ENCODE peak calls at places on chromosomes 4 and X, in six cellular contexts. W is caudate nucleus; A is fibroblast of mammary gland; E is M059J; Z is stimulated activated CD4-positive, alpha-beta T cell treated with anti-CD3 and anti-CD28 coated beads, Interleukin-1b, Interleukin-23, amount 100 ng/mL, for 1 hour; Y is fibroblast of villous mesenchyme. K is an unnamed sample.

GRCh38 chr4:40848251-40848650 is 98.5 kb downstream of the NSUN7 start:
- DNase-seq in W (no peak), A (no peak), E (no peak), Z (no peak), Y (no peak), K (no peak)

GRCh38 chr4:101346562-101347266 is 612 bp downstream of the PPP3CA start:
- DNase-seq in W (peak), A (peak), E (peak), Z (peak), Y (peak), K (no peak)

GRCh38 chrX:70452143-70452733 is 7.6 kb downstream of the DLG3 start:
- DNase-seq in W (peak), A (peak), E (peak), Z (no peak), Y (peak), K (no peak)

GRCh38 chr4:10185518-10186227 is 69.1 kb upstream of the WDR1 start:
- DNase-seq in W (no peak), A (no peak), E (peak), Z (no peak), Y (no peak), K (no peak)

GRCh38 chr4:77820836-77821561 is 1.8 kb upstream of the CNOT6L start:
- DNase-seq in W (no peak), A (peak), E (no peak), Z (no peak), Y (peak), K (no peak)

GRCh38 chr4:37924946-37925345 is 34.1 kb downstream of the TBC1D1 start:
- DNase-seq in W (no peak), A (no peak), E (no peak), Z (no peak), Y (no peak), K (no peak)

GRCh38 chrX:151386838-151387459 is 10.1 kb upstream of the VMA21 start:
- DNase-seq in W (no peak), A (no peak), E (no peak), Z (no peak), Y (peak), K (no peak)

GRCh38 chr4:176547005-176547404 is 227.2 kb downstream of the SPCS3 start:
- DNase-seq in W (no peak), A (peak), E (peak), Z (no peak), Y (peak), K (no peak)

GRCh38 chr4:30802622-30803323 is 82.6 kb downstream of the PCDH7 start:
- DNase-seq in W (no peak), A (peak), E (no peak), Z (no peak), Y (peak), K (no peak)

GRCh38 chrX:128800138-128800537 is 723.2 kb downstream of the SMARCA1 start:
- DNase-seq in W (no peak), A (no peak), E (no peak), Z (no peak), Y (no peak), K (no peak)

GRCh38 chrX:42955349-42955748 is 177.4 kb upstream of the PPP1R2C start:
- DNase-seq in W (no peak), A (no peak), E (no peak), Z (no peak), Y (no peak), K (no peak)

GRCh38 chr4:8239226-8239625 is 30.3 kb upstream of the HTRA3 start:
- DNase-seq in W (no peak), A (no peak), E (no peak), Z (no peak), Y (no peak), K (no peak)

GRCh38 chr4:88828846-88829245 is 131.2 kb upstream of the NAP1L5 start:
- DNase-seq in W (no peak), A (peak), E (no peak), Z (no peak), Y (peak), K (no peak)

GRCh38 chr4:134762053-134762452 is 560.5 kb upstream of the PABPC4L start:
- DNase-seq in W (no peak), A (no peak), E (no peak), Z (no peak), Y (no peak), K (no peak)

GRCh38 chr4:83552085-83552484 is 16.2 kb downstream of the GPAT3 start:
- DNase-seq in W (no peak), A (peak), E (peak), Z (no peak), Y (peak), K (no peak)

GRCh38 chrX:85084770-85085393 is 81.2 kb downstream of the APOOL start:
- DNase-seq in W (no peak), A (peak), E (peak), Z (no peak), Y (peak), K (no peak)

GRCh38 chr4:17316566-17316965 is 195.3 kb downstream of the QDPR start:
- DNase-seq in W (no peak), A (no peak), E (no peak), Z (no peak), Y (no peak), K (no peak)

GRCh38 chr4:143184217-143184502 is 557 bp upstream of the USP38 start:
- DNase-seq in W (no peak), A (no peak), E (no peak), Z (no peak), Y (no peak), K (no peak)

GRCh38 chrX:68415289-68415688 is 18.0 kb downstream of the OPHN1 start:
- DNase-seq in W (no peak), A (peak), E (peak), Z (no peak), Y (peak), K (no peak)

GRCh38 chr4:183409956-183410355 is 34.5 kb upstream of the CDKN2AIP start:
- DNase-seq in W (no peak), A (no peak), E (no peak), Z (no peak), Y (no peak), K (no peak)

GRCh38 chr4:5863461-5864113 is 29.3 kb downstream of the CRMP1 start:
- DNase-seq in W (no peak), A (peak), E (peak), Z (peak), Y (peak), K (no peak)